ENCODE peak calls at places on chromosomes 4 and X, in nine cellular contexts. R, I, A, Z, P, H, B, Q and O are unnamed samples.

GRCh38 chrX:107628662-107629532 is 587 bp downstream of the PRPS1 start:
- DNase-seq in A (peak), P (peak), Q (peak), B (peak), H (peak), Z (no peak), R (peak), I (no peak), O (peak)

GRCh38 chr4:74311696-74312313 is 3.5 kb downstream of the EPGN start:
- DNase-seq in A (peak), Z (no peak), H (peak), P (no peak), B (peak), R (peak), I (peak), Q (no peak), O (no peak)

GRCh38 chrX:103554687-103555417 is 30.5 kb upstream of the TCEAL4 start:
- DNase-seq in B (peak), A (peak), Q (no peak), I (no peak), Z (no peak), P (no peak), H (peak), R (peak), O (peak)

GRCh38 chr4:11338990-11339782 is 89.5 kb downstream of the HS3ST1 start:
- DNase-seq in A (no peak), I (no peak), Z (no peak), R (no peak), H (no peak), Q (no peak), B (no peak), P (no peak), O (no peak)

GRCh38 chr4:113919611-113920010 is 59.8 kb downstream of the ARSJ start:
- DNase-seq in B (no peak), Z (no peak), R (no peak), I (peak), A (no peak), H (no peak), Q (no peak), P (no peak), O (no peak)

GRCh38 chr4:17545374-17546140 is 30.6 kb downstream of the CLRN2 start:
- DNase-seq in R (no peak), P (no peak), Z (no peak), H (no peak), Q (no peak), A (no peak), B (no peak), I (no peak), O (no peak)

GRCh38 chr4:1400191-1400805 is 5.9 kb downstream of the NKX1-1 start:
- DNase-seq in P (peak), R (peak), Z (peak), I (no peak), B (no peak), A (no peak), Q (no peak), H (peak), O (no peak)

GRCh38 chr4:3703677-3704521 is 62.3 kb upstream of the ADRA2C start:
- DNase-seq in R (no peak), B (no peak), Z (peak), I (no peak), P (peak), H (no peak), A (peak), Q (no peak), O (peak)

GRCh38 chr4:151324449-151325319 is 721 bp downstream of the SH3D19 start:
- DNase-seq in H (peak), Z (peak), A (peak), P (peak), I (peak), R (peak), B (peak), Q (peak), O (peak)

GRCh38 chr4:109872950-109873656 is 25.2 kb downstream of the LRIT3 start:
- DNase-seq in B (no peak), A (no peak), H (no peak), Q (no peak), Z (no peak), R (no peak), P (no peak), I (no peak), O (no peak)

GRCh38 chrX:154370300-154370881 is 4.0 kb downstream of the FLNA start:
- DNase-seq in A (no peak), Z (peak), P (no peak), R (peak), I (peak), B (no peak), H (no peak), Q (peak), O (peak)

GRCh38 chr4:3464349-3464905 is 1.3 kb downstream of the DOK7 start:
- DNase-seq in Z (peak), B (no peak), R (no peak), A (no peak), Q (peak), H (no peak), I (no peak), P (no peak), O (peak)

GRCh38 chr4:118086334-118086733 is 52.0 kb downstream of the NDST3 start:
- DNase-seq in I (peak), A (no peak), H (no peak), B (no peak), Q (no peak), P (no peak), Z (no peak), R (no peak), O (no peak)

GRCh38 chr4:188031751-188032150 is 36.2 kb downstream of the ZFP42 start:
- DNase-seq in I (no peak), A (no peak), Q (no peak), Z (peak), P (no peak), H (no peak), R (no peak), B (no peak), O (no peak)

GRCh38 chrX:108068121-108068520 is 23.2 kb downstream of the PSMD10 start:
- DNase-seq in A (no peak), H (no peak), B (no peak), R (no peak), I (no peak), P (no peak), Q (no peak), Z (no peak), O (no peak)

GRCh38 chr4:139878050-139878449 is 212.4 kb downstream of the MGST2 start:
- DNase-seq in I (no peak), Q (no peak), Z (no peak), R (no peak), P (no peak), A (no peak), B (no peak), H (no peak), O (no peak)
- TF ChIP-seq CTCF in I (no peak), Q (no peak), Z (no peak), R (no peak), P (no peak), A (no peak), B (no peak), H (no peak), O (no peak)

GRCh38 chrX:155819966-155820491 is 61.1 kb upstream of the VAMP7 start:
- DNase-seq in P (peak), A (peak), Q (peak), I (peak), H (peak), Z (no peak), B (peak), R (peak), O (peak)
- TF ChIP-seq CTCF in P (peak), A (peak), Q (peak), I (peak), H (peak), Z (peak), B (peak), R (peak), O (peak)

DNA sequence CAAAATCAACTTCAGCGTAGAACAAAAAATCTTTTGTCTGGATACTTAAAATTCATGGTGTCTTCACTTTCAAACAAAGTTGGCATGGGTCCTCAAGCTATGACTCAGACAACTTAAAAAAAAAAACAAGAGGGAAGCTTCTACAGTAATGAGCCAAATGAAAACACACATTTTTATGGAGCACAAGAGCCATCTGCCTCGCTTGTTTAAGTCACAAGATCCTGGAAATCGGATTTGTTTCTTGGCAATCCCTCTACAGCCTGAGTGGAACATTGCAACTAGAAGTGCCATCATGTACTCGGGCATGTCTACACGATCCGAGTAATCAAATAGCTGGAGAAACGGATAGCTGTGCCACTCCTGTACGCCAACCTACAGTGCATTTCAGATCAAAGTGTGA is 22.6 kb downstream of the LAMP2 start:
- DNase-seq in I (peak), P (no peak), H (no peak), Z (no peak), R (no peak), A (no peak), B (no peak), Q (no peak), O (no peak)
- TF ChIP-seq CTCF in I (no peak), P (no peak), H (no peak), Z (no peak), R (peak), A (no peak), B (no peak), Q (no peak), O (no peak)

GRCh38 chr4:98630804-98631454 is 27.5 kb downstream of the TSPAN5 start:
- DNase-seq in Z (no peak), Q (no peak), P (no peak), B (no peak), H (no peak), I (no peak), A (no peak), R (no peak), O (no peak)
- TF ChIP-seq CTCF in Z (no peak), Q (no peak), P (no peak), B (no peak), H (no peak), I (peak), A (peak), R (peak), O (no peak)

GRCh38 chr4:25773358-25773757 is 89.4 kb downstream of the SEL1L3 start:
- DNase-seq in P (no peak), B (no peak), A (no peak), H (no peak), I (no peak), Q (no peak), Z (no peak), R (no peak), O (no peak)

GRCh38 chr4:25771672-25772071 is 91.1 kb downstream of the SEL1L3 start:
- DNase-seq in Z (no peak), Q (no peak), H (no peak), A (no peak), I (no peak), B (no peak), R (no peak), P (no peak), O (no peak)

GRCh38 chr4:25769251-25769650 is 93.5 kb downstream of the SEL1L3 start:
- DNase-seq in H (no peak), Z (no peak), R (no peak), B (no peak), Q (peak), A (peak), P (no peak), I (peak), O (peak)

GRCh38 chr4:25770844-25771243 is 91.9 kb downstream of the SEL1L3 start:
- DNase-seq in A (peak), B (no peak), R (no peak), I (peak), H (no peak), P (no peak), Z (no peak), Q (no peak), O (no peak)

DNA sequence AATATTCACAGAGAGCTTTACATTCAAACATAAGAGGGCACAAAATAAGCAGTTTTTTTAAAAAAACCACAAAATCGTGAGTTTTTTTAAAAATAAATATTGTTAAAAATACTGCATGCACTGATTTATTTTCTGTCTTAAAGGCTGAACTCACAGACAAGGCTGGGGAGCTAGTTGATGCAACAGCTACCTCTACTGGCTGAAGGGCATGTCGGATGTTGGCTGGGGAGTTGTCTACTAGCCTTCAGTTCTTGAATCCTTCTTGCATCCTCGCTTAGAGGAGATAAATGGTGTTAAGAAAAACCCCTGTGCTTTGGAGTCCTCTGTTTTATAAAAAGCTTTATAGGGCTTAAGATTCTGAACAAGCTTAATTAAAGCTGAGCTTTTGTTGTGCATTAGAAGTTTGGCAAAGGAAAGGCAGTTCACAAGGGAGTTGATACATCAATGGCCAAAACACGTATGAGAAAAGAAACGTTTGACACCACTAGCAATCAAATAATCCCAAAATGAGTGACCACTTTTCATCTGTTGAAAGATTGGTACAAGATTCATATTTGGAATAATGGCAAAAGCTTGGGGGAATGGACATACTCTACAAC is 94.8 kb downstream of the SEL1L3 start:
- DNase-seq in A (peak), H (no peak), R (peak), Q (peak), P (no peak), I (peak), Z (no peak), B (peak), O (peak)
- TF ChIP-seq CTCF in A (peak), H (peak), R (peak), Q (peak), P (peak), I (peak), Z (peak), B (peak), O (peak)

GRCh38 chrX:138748480-138748879 is 37.0 kb upstream of the FGF13 start:
- DNase-seq in H (no peak), R (no peak), Q (no peak), P (no peak), A (peak), B (no peak), I (peak), Z (no peak), O (no peak)
- TF ChIP-seq CTCF in H (no peak), R (peak), Q (peak), P (peak), A (peak), B (peak), I (peak), Z (peak), O (peak)